ENCODE peak calls at places on chromosomes 3 and 15, in four cellular contexts. R is HuH-7, H is myocyte, W is germinal center. Y is an unnamed sample.

GRCh38 chr3:32310336-32310735 is 71.9 kb downstream of the CMTM8 start:
- DNase-seq in R (no peak), H (no peak), W (no peak), Y (no peak)

GRCh38 chr15:89335289-89336041 is 841 bp upstream of the POLG start:
- DNase-seq in R (no peak), H (no peak), W (peak; percentile 28), Y (peak; percentile 40)

GRCh38 chr3:193560870-193561269 is 6.2 kb upstream of the ATP13A4 start:
- DNase-seq in R (no peak), H (no peak), W (no peak), Y (no peak)

GRCh38 chr15:78093242-78094020 is 1.1 kb downstream of the SH2D7 start:
- DNase-seq in R (no peak), H (peak; percentile 98), W (no peak), Y (no peak)

GRCh38 chr3:160564949-160565441 is 376 bp downstream of the KPNA4 start:
- DNase-seq in R (peak; percentile 24), H (peak; percentile 68), W (peak; percentile 50), Y (peak; percentile 83)

GRCh38 chr3:179882322-179882721 is 154.4 kb downstream of the PEX5L start:
- DNase-seq in R (no peak), H (no peak), W (no peak), Y (no peak)

GRCh38 chr15:47756872-47757271 is 39.6 kb downstream of the SEMA6D start:
- DNase-seq in R (no peak), H (peak; percentile 56), W (no peak), Y (peak; percentile 66)

GRCh38 chr3:182940266-182940808 is 40.0 kb downstream of the DCUN1D1 start:
- DNase-seq in R (no peak), H (no peak), W (no peak), Y (no peak)

GRCh38 chr3:23601020-23601822 is 204.5 kb upstream of the UBE2E1 start:
- DNase-seq in R (no peak), H (peak; percentile 30), W (no peak), Y (no peak)

GRCh38 chr15:34790121-34790520 is 5.2 kb downstream of the ACTC1 start:
- DNase-seq in R (no peak), H (peak; percentile 55), W (no peak), Y (no peak)

GRCh38 chr15:89496155-89497098 is at the start of gene RHCG:
- DNase-seq in R (peak; percentile 40), H (peak; percentile 17), W (peak; percentile 20), Y (peak; percentile 72)

GRCh38 chr15:31371520-31372240 is 45.0 kb downstream of the KLF13 start:
- DNase-seq in R (no peak), H (no peak), W (no peak), Y (no peak)

GRCh38 chr3:169811606-169812123 is 1.0 kb upstream of the LRRIQ4 start:
- DNase-seq in R (no peak), H (peak; percentile 29), W (peak; percentile 57), Y (peak; percentile 81)

GRCh38 chr3:178384302-178384939 is 151.8 kb upstream of the KCNMB2 start:
- DNase-seq in R (no peak), H (peak; percentile 44), W (no peak), Y (peak; percentile 4)

GRCh38 chr3:30003741-30004140 is 602.7 kb upstream of the TGFBR2 start:
- DNase-seq in R (no peak), H (no peak), W (no peak), Y (no peak)

GRCh38 chr3:182969277-182969676 is 11.1 kb downstream of the DCUN1D1 start:
- DNase-seq in R (no peak), H (peak; percentile 17), W (no peak), Y (peak; percentile 44)

GRCh38 chr3:2713923-2714322 is 396.3 kb downstream of the IL5RA start:
- DNase-seq in R (no peak), H (no peak), W (no peak), Y (no peak)

GRCh38 chr15:63870403-63871209 is 36.9 kb upstream of the HERC1 start:
- DNase-seq in R (peak; percentile 74), H (peak; percentile 93), W (no peak), Y (peak; percentile 88)

GRCh38 chr15:99155961-99156443 is 51.1 kb downstream of the SYNM start:
- DNase-seq in R (peak; percentile 63), H (no peak), W (no peak), Y (no peak)

GRCh38 chr3:98058244-98058960 is 23.3 kb upstream of the GABRR3 start:
- DNase-seq in R (no peak), H (no peak), W (no peak), Y (no peak)

GRCh38 chr3:183287301-183287971 is 34.4 kb downstream of the B3GNT5 start:
- DNase-seq in R (no peak), H (peak; percentile 83), W (no peak), Y (peak; percentile 98)

GRCh38 chr3:123739146-123739545 is 145.0 kb downstream of the MYLK start:
- DNase-seq in R (no peak), H (no peak), W (no peak), Y (no peak)

GRCh38 chr3:12638105-12638504 is 25.8 kb downstream of the RAF1 start:
- DNase-seq in R (no peak), H (peak; percentile 30), W (no peak), Y (peak; percentile 63)

GRCh38 chr3:109339714-109340648 is 2.6 kb upstream of the DPPA4 start:
- DNase-seq in R (no peak), H (no peak), W (no peak), Y (no peak)

GRCh38 chr3:102671005-102671404 is 236.2 kb downstream of the ZPLD1 start:
- DNase-seq in R (peak; percentile 42), H (no peak), W (no peak), Y (no peak)

GRCh38 chr3:33186524-33187367 is 31.9 kb downstream of the SUSD5 start:
- DNase-seq in R (no peak), H (peak; percentile 60), W (no peak), Y (no peak)

GRCh38 chr3:126546013-126546412 is 12.7 kb downstream of the C3orf22 start:
- DNase-seq in R (no peak), H (no peak), W (no peak), Y (no peak)

GRCh38 chr3:27311400-27311799 is 57.8 kb downstream of the NEK10 start:
- DNase-seq in R (no peak), H (peak; percentile 90), W (no peak), Y (peak; percentile 54)

GRCh38 chr3:15305366-15305844 is 27.0 kb downstream of the SH3BP5 start:
- DNase-seq in R (peak; percentile 56), H (no peak), W (peak; percentile 42), Y (peak; percentile 89)

GRCh38 chr3:331881-332280 is 135.3 kb downstream of the CHL1 start:
- DNase-seq in R (no peak), H (no peak), W (no peak), Y (no peak)

GRCh38 chr3:178270838-178271237 is 265.4 kb upstream of the KCNMB2 start:
- DNase-seq in R (no peak), H (no peak), W (no peak), Y (no peak)

GRCh38 chr3:121894191-121894990 is at the start of gene SLC15A2:
- DNase-seq in R (no peak), H (peak; percentile 52), W (no peak), Y (peak; percentile 31)

GRCh38 chr15:89139613-89140499 is 51.6 kb downstream of the ABHD2 start:
- DNase-seq in R (peak; percentile 42), H (no peak), W (no peak), Y (peak; percentile 51)

GRCh38 chr3:144036498-144036897 is 64.9 kb downstream of the DIPK2A start:
- DNase-seq in R (no peak), H (no peak), W (no peak), Y (no peak)

GRCh38 chr3:19348929-19349564 is 200.7 kb downstream of the KCNH8 start:
- DNase-seq in R (peak; percentile 14), H (peak; percentile 5), W (peak; percentile 61), Y (peak; percentile 50)